ENCODE peak calls at places on chromosome 4, in four cellular contexts. A, Q, H and E are unnamed samples.

GRCh38 chr4:742742-743311 is 37.2 kb downstream of the PCGF3 start:
- DNase-seq in A (no peak), Q (no peak), H (peak; percentile 42), E (peak; percentile 76)

GRCh38 chr4:77473509-77473908 is 132.1 kb upstream of the CXCL13 start:
- DNase-seq in A (no peak), Q (no peak), H (peak; percentile 4), E (peak; percentile 32)

GRCh38 chr4:111698361-111698760 is 446.9 kb upstream of the FAM241A start:
- DNase-seq in A (no peak), Q (no peak), H (no peak), E (no peak)

GRCh38 chr4:1239141-1239948 is 9.6 kb downstream of the CTBP1 start:
- DNase-seq in A (no peak), Q (no peak), H (no peak), E (no peak)

GRCh38 chr4:87026795-87027495 is 92.1 kb downstream of the AFF1 start:
- DNase-seq in A (no peak), Q (peak; percentile 91), H (no peak), E (no peak)

GRCh38 chr4:52996261-52997131 is 134.4 kb downstream of the RASL11B start:
- DNase-seq in A (no peak), Q (no peak), H (peak; percentile 67), E (no peak)

GRCh38 chr4:139660518-139661149 is 5.0 kb upstream of the MGST2 start:
- DNase-seq in A (no peak), Q (no peak), H (no peak), E (no peak)

GRCh38 chr4:159549092-159549491 is 446.2 kb downstream of the RAPGEF2 start:
- DNase-seq in A (no peak), Q (no peak), H (peak; percentile 1), E (no peak)

GRCh38 chr4:97153042-97153441 is 990.2 kb downstream of the STPG2 start:
- DNase-seq in A (no peak), Q (no peak), H (no peak), E (no peak)

GRCh38 chr4:70913947-70914445 is 11.8 kb downstream of the MOB1B start:
- DNase-seq in A (no peak), Q (no peak), H (peak; percentile 86), E (no peak)

GRCh38 chr4:76733380-76733779 is 164.6 kb downstream of the SOWAHB start:
- DNase-seq in A (peak; percentile 57), Q (no peak), H (no peak), E (no peak)

GRCh38 chr4:151730003-151730559 is 30.7 kb downstream of the GATB start:
- DNase-seq in A (no peak), Q (no peak), H (no peak), E (no peak)

GRCh38 chr4:103204114-103204513 is 6.0 kb upstream of the CENPE start:
- DNase-seq in A (no peak), Q (no peak), H (no peak), E (no peak)

GRCh38 chr4:43330288-43330687 is 437.8 kb downstream of the GRXCR1 start:
- DNase-seq in A (no peak), Q (no peak), H (peak; percentile 75), E (no peak)

GRCh38 chr4:106273831-106274230 is 42.2 kb downstream of the TBCK start:
- DNase-seq in A (no peak), Q (no peak), H (peak; percentile 22), E (no peak)

GRCh38 chr4:84719115-84719514 is 136.2 kb downstream of the CDS1 start:
- DNase-seq in A (no peak), Q (no peak), H (no peak), E (no peak)

GRCh38 chr4:75287738-75288517 is 226.3 kb downstream of the RCHY1 start:
- DNase-seq in A (no peak), Q (no peak), H (no peak), E (no peak)

GRCh38 chr4:145760961-145761929 is 81.3 kb downstream of the C4orf51 start:
- DNase-seq in A (no peak), Q (no peak), H (no peak), E (no peak)

GRCh38 chr4:78778530-78778929 is 2.4 kb downstream of the BMP2K start:
- DNase-seq in A (no peak), Q (no peak), H (no peak), E (no peak)

GRCh38 chr4:78776031-78776728 is at the start of gene BMP2K:
- DNase-seq in A (peak; percentile 39), Q (no peak), H (peak; percentile 66), E (peak; percentile 89)

GRCh38 chr4:78776729-78777555 is 792 bp downstream of the BMP2K start:
- DNase-seq in A (peak; percentile 3), Q (no peak), H (peak; percentile 71), E (peak; percentile 45)

GRCh38 chr4:78779280-78779679 is 3.1 kb downstream of the BMP2K start:
- DNase-seq in A (no peak), Q (no peak), H (peak; percentile 26), E (no peak)

GRCh38 chr4:78777556-78777900 is 1.4 kb downstream of the BMP2K start:
- DNase-seq in A (no peak), Q (no peak), H (no peak), E (no peak)
- TF ChIP-seq CHD1 in A (no peak), Q (no peak), H (no peak), E (no peak)

GRCh38 chr4:54879576-54879975 is 221.8 kb downstream of the KIT start:
- DNase-seq in A (no peak), Q (no peak), H (peak; percentile 87), E (no peak)
- TF ChIP-seq CHD1 in A (no peak), Q (no peak), H (no peak), E (no peak)

DNA sequence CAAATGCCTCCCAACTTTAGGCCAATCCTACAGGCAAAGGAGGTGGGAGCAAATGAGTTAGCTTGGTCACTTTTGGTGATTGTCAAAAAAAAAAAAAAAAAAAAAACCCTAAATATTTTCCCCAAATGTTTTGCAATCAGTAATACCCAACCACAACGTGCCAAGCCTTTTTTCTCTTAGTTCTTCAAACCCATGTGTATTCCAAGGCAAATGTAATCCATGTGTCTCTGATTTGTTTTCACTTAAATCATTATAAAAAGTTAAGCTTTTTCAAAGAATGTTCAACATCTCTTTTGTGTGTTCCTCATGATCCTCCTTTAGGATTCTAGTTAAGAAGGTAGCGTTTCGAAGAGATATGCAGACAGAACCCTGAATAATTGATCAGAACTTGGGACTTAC is 328.4 kb downstream of the PAPSS1 start:
- DNase-seq in A (no peak), Q (no peak), H (no peak), E (no peak)
- TF ChIP-seq CHD1 in A (no peak), Q (no peak), H (no peak), E (no peak)

GRCh38 chr4:141636077-141636770 is at the start of gene IL15:
- DNase-seq in A (peak; percentile 50), Q (no peak), H (peak; percentile 58), E (no peak)
- TF ChIP-seq CHD1 in A (no peak), Q (no peak), H (no peak), E (no peak)

GRCh38 chr4:2958446-2958845 is 4.8 kb downstream of the NOP14 start:
- DNase-seq in A (no peak), Q (no peak), H (peak; percentile 47), E (no peak)
- TF ChIP-seq CHD1 in A (no peak), Q (no peak), H (no peak), E (no peak)

DNA sequence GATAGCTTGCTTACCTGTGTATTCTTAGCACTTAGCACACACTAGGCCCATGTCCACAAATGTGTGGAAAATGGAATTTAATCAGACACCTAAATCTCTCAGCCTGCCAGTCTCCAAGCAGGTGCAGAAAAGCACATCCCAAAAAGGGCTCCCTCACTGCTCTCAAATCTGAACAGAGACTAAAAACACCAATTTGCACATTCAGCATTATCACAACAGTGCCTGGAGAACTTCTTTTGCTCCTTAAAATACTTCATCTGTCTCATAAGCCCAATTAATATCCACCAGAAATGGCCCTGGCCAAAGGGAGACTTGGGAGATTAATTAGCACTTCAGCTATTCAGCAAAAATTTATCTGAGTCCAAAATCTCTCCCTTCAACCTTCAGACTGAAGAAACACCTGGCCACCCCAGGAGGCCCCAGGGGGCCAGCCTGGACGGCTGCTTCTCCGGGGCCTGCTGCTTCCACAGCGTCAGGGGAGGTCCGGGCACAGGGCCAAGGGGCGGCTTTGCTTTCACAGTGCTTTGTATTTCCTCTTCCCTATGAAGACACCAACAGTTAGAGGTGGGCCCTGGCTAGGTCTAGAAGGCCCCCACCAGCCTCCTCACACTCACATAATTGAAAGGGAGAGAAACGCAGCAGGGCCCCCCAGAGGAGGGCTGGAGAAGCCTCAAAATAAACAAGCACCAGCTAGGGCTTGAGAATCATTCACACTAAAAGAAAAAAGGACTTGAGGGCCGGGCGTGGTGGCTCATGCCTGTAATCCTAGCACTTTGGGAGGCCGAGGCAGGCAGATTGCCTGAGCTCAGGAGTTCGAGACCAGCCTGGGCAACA is 18.0 kb downstream of the SCD5 start:
- DNase-seq in A (no peak), Q (no peak), H (peak; percentile 59), E (no peak)
- TF ChIP-seq CHD1 in A (no peak), Q (no peak), H (no peak), E (no peak)

DNA sequence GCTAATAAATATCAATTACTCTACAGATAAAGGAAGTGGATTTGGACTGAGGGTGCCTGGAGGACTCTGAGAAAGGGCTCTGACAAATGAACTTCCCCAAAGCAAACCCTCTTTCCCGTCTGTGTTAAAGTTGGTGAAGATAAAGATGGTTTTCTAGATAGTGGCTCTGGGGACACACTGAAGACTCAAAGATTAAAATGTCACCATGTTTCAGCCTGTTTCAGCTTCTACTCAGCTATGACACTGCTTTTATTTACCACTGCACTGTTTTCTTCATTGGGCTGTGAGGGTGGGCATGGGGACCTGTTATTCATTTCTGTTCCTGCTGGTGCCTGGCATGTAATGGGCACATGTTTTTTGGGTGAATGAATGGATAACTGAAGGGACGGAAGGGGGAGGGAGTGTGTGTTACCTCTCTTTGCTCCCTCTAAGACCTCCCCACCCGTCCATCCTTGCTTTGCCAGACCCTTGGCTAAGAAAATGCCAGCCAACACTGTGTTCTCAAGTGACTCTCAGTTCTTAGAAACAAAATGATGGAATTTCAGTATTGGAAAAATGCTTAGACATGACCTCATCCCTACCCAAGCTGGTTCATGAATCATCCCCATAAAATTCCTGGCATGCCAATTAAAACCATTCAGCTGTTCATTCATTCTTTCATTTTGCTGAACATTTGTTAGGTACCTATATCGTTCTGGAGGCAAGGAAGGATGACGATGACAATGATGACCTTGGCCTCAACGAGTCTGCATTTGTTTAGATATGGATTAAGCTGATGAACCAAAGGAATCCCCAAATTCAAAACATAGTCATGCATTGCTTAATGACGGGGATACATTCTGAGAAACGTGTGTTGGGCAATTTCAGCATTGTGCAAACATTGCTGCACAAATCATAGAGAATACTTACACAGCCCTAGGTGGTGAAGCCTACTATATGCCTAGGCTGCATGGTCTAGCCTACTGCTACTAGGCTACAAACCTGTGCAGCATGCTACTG is 13.4 kb upstream of the STK32B start:
- DNase-seq in A (no peak), Q (no peak), H (peak; percentile 99), E (peak; percentile 78)
- TF ChIP-seq CHD1 in A (no peak), Q (no peak), H (no peak), E (no peak)

GRCh38 chr4:184012937-184013336 is 107.8 kb downstream of the STOX2 start:
- DNase-seq in A (no peak), Q (no peak), H (no peak), E (no peak)
- TF ChIP-seq CHD1 in A (no peak), Q (no peak), H (no peak), E (no peak)